ENCODE peak calls at places on chromosomes 6 and 20, in seven cellular contexts. M, Y, I, N, J, X and B are unnamed samples.

GRCh38 chr6:111591901-111592461 is 13.7 kb downstream of the TRAF3IP2 start:
- DNase-seq in M (no peak), Y (no peak), I (peak; percentile 53), N (no peak), J (no peak), X (no peak), B (no peak)

GRCh38 chr6:90478278-90478677 is 108.6 kb downstream of the MAP3K7 start:
- DNase-seq in M (no peak), Y (no peak), I (peak; percentile 14), N (peak; percentile 69), J (peak; percentile 31), X (no peak), B (no peak)

GRCh38 chr6:155442562-155442961 is 13.1 kb downstream of the NOX3 start:
- DNase-seq in M (no peak), Y (no peak), I (peak; percentile 47), N (no peak), J (no peak), X (no peak), B (no peak)

GRCh38 chr20:2750343-2751251 is 49.8 kb downstream of the CPXM1 start:
- DNase-seq in M (peak; percentile 59), Y (no peak), I (no peak), N (peak; percentile 44), J (no peak), X (no peak), B (peak; percentile 7)

GRCh38 chr6:17413313-17413750 is 19.9 kb downstream of the CAP2 start:
- DNase-seq in M (no peak), Y (no peak), I (no peak), N (no peak), J (no peak), X (no peak), B (peak; percentile 10)

GRCh38 chr6:23388239-23388803 is 737.7 kb upstream of the NRSN1 start:
- DNase-seq in M (no peak), Y (no peak), I (no peak), N (no peak), J (no peak), X (no peak), B (no peak)

GRCh38 chr20:45629496-45630100 is at the start of gene WFDC10A:
- DNase-seq in M (peak; percentile 38), Y (peak; percentile 69), I (peak; percentile 41), N (peak; percentile 55), J (peak; percentile 33), X (no peak), B (peak; percentile 23)

GRCh38 chr6:158654960-158655485 is 5.2 kb downstream of the SYTL3 start:
- DNase-seq in M (no peak), Y (no peak), I (no peak), N (no peak), J (no peak), X (no peak), B (no peak)

GRCh38 chr6:3825331-3825831 is 23.8 kb upstream of the FAM50B start:
- DNase-seq in M (peak; percentile 77), Y (no peak), I (no peak), N (peak; percentile 32), J (peak; percentile 33), X (no peak), B (peak; percentile 93)

GRCh38 chr20:15287331-15287730 is 949.9 kb upstream of the FLRT3 start:
- DNase-seq in M (no peak), Y (no peak), I (no peak), N (no peak), J (no peak), X (no peak), B (no peak)

GRCh38 chr6:167150815-167151557 is 6.8 kb downstream of the GPR31 start:
- DNase-seq in M (no peak), Y (no peak), I (no peak), N (no peak), J (no peak), X (peak; percentile 86), B (no peak)

GRCh38 chr6:167044696-167045095 is 45.5 kb downstream of the CEP43 start:
- DNase-seq in M (no peak), Y (no peak), I (no peak), N (no peak), J (no peak), X (no peak), B (no peak)

GRCh38 chr6:156999762-157000161 is 222.6 kb downstream of the ARID1B start:
- DNase-seq in M (no peak), Y (no peak), I (no peak), N (no peak), J (no peak), X (no peak), B (no peak)

GRCh38 chr6:105810105-105810921 is 275.8 kb upstream of the PRDM1 start:
- DNase-seq in M (no peak), Y (peak; percentile 35), I (no peak), N (peak; percentile 96), J (no peak), X (no peak), B (peak; percentile 43)

GRCh38 chr6:10791673-10792072 is 44.1 kb downstream of the TMEM14B start:
- DNase-seq in M (no peak), Y (no peak), I (no peak), N (no peak), J (no peak), X (no peak), B (no peak)

GRCh38 chr6:31568537-31568961 is 3.5 kb upstream of the LTA start:
- DNase-seq in M (no peak), Y (no peak), I (no peak), N (no peak), J (no peak), X (peak; percentile 94), B (no peak)

GRCh38 chr6:31882344-31882743 is 3.5 kb upstream of the SLC44A4 start:
- DNase-seq in M (no peak), Y (no peak), I (no peak), N (no peak), J (no peak), X (no peak), B (peak; percentile 29)

GRCh38 chr20:39468703-39469102 is 506.6 kb downstream of the DHX35 start:
- DNase-seq in M (no peak), Y (no peak), I (no peak), N (no peak), J (no peak), X (no peak), B (no peak)

GRCh38 chr6:115441671-115442070 is 619.0 kb downstream of the FRK start:
- DNase-seq in M (no peak), Y (no peak), I (no peak), N (no peak), J (no peak), X (no peak), B (no peak)

GRCh38 chr6:1711136-1711535 is 101.4 kb downstream of the FOXC1 start:
- DNase-seq in M (no peak), Y (no peak), I (no peak), N (no peak), J (no peak), X (no peak), B (no peak)

GRCh38 chr20:17611290-17611539 is 41.3 kb downstream of the DSTN start:
- DNase-seq in M (no peak), Y (no peak), I (no peak), N (no peak), J (no peak), X (no peak), B (no peak)

GRCh38 chr6:52887912-52888535 is 21.5 kb downstream of the GSTA3 start:
- DNase-seq in M (no peak), Y (no peak), I (no peak), N (no peak), J (no peak), X (no peak), B (no peak)

GRCh38 chr20:58899518-58899917 is 47.0 kb downstream of the GNAS start:
- DNase-seq in M (no peak), Y (no peak), I (no peak), N (no peak), J (no peak), X (no peak), B (no peak)

GRCh38 chr6:64145658-64146057 is 510.1 kb downstream of the PHF3 start:
- DNase-seq in M (no peak), Y (no peak), I (no peak), N (no peak), J (no peak), X (no peak), B (no peak)

GRCh38 chr6:30150151-30150550 is 10.9 kb downstream of the TRIM10 start:
- DNase-seq in M (no peak), Y (no peak), I (no peak), N (no peak), J (no peak), X (no peak), B (no peak)

GRCh38 chr6:13273931-13274706 is 54.2 kb downstream of the TBC1D7 start:
- DNase-seq in M (no peak), Y (no peak), I (no peak), N (peak; percentile 94), J (no peak), X (peak; percentile 83), B (no peak)

DNA sequence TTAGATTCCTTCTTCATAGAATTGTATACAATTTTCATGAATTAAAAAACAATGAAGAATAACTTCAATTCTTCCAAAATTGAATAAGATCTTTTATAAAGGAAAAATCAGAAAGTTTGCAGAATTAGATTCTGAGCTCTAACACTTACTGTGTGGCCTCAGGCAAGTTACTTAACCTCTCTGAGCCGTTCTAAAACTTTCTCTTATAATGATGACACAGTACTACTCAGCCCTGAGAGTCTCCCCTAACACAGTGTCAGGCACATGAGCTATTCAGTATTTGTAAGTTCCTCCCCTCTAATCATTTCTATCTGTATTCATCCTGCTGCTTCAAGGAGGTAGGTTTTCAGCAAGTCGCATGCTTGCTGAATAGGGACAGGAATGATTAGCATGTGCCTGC is 11.3 kb downstream of the ID4 start:
- DNase-seq in M (no peak), Y (no peak), I (no peak), N (no peak), J (no peak), X (no peak), B (no peak)
- TF ChIP-seq POLR2AphosphoS5 in M (no peak), Y (no peak), I (no peak), N (no peak), J (no peak), X (no peak), B (no peak)

GRCh38 chr6:73586416-73586974 is 65.7 kb upstream of the EEF1A1 start:
- DNase-seq in M (no peak), Y (no peak), I (no peak), N (no peak), J (no peak), X (peak; percentile 9), B (peak; percentile 62)
- TF ChIP-seq MAX in M (no peak), Y (no peak), I (no peak), N (no peak), J (no peak), X (no peak), B (no peak)

GRCh38 chr6:8462694-8463093 is 27.3 kb upstream of the SLC35B3 start:
- DNase-seq in M (no peak), Y (no peak), I (no peak), N (no peak), J (no peak), X (no peak), B (no peak)

GRCh38 chr6:8462169-8462568 is 26.8 kb upstream of the SLC35B3 start:
- DNase-seq in M (no peak), Y (no peak), I (no peak), N (no peak), J (no peak), X (no peak), B (no peak)
- TF ChIP-seq CTCF in M (peak; percentile 16), Y (no peak), I (no peak), N (no peak), J (no peak), X (no peak), B (no peak)

DNA sequence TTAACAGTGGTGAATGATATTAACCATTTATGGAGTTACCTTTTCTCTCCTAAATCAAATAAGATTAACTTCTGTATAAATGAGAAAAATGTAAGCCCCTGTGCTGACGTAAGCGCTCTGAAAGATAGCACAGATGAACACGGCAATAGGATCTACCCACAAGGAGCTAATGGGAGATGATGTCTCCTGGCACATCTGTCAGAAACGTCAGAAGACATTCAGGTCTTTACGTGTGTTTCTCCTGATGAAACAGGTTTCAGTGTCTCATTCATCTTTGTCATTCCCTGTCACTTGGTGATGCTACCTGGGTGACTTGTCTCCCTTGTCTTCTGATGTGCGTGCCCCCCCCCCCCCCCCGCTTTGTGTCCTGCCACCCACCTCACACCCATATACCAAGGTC is 189.7 kb downstream of the DTNBP1 start:
- DNase-seq in M (no peak), Y (no peak), I (no peak), N (no peak), J (no peak), X (no peak), B (no peak)
- TF ChIP-seq POLR2AphosphoS5 in M (no peak), Y (no peak), I (no peak), N (no peak), J (no peak), X (no peak), B (no peak)